ENCODE peak calls at places on chromosomes 11 and 22, in four cellular contexts. I is heart right ventricle, X is astrocyte of the spinal cord, Q is HFF-Myc. J is an unnamed sample.

GRCh38 chr11:26333906-26334305 is 2.0 kb downstream of the ANO3 start:
- DNase-seq in I (no peak), X (no peak), Q (no peak), J (no peak)

GRCh38 chr11:1011320-1011698 is 25.2 kb downstream of the MUC6 start:
- DNase-seq in I (no peak), X (no peak), Q (no peak), J (no peak)

GRCh38 chr11:1827095-1827797 is 7.5 kb upstream of the SYT8 start:
- DNase-seq in I (peak), X (peak), Q (no peak), J (no peak)

GRCh38 chr11:121321614-121322243 is 29.2 kb downstream of the SC5D start:
- DNase-seq in I (peak), X (peak), Q (no peak), J (peak)

GRCh38 chr11:123457187-123457770 is 27.2 kb downstream of the GRAMD1B start:
- DNase-seq in I (no peak), X (no peak), Q (no peak), J (no peak)

GRCh38 chr22:47218671-47219070 is 456.2 kb downstream of the TBC1D22A start:
- DNase-seq in I (no peak), X (no peak), Q (no peak), J (no peak)

GRCh38 chr11:127950162-127950561 is 637.2 kb downstream of the ETS1 start:
- DNase-seq in I (no peak), X (no peak), Q (no peak), J (no peak)

GRCh38 chr11:75893202-75893601 is 78.2 kb downstream of the UVRAG start:
- DNase-seq in I (no peak), X (no peak), Q (no peak), J (no peak)

GRCh38 chr11:123033895-123034294 is 28.0 kb downstream of the HSPA8 start:
- DNase-seq in I (no peak), X (no peak), Q (no peak), J (no peak)

GRCh38 chr11:61707574-61707973 is 27.4 kb downstream of the DAGLA start:
- DNase-seq in I (no peak), X (no peak), Q (no peak), J (no peak)

GRCh38 chr11:79209540-79210266 is 231.1 kb downstream of the TENM4 start:
- DNase-seq in I (peak), X (no peak), Q (peak), J (no peak)

GRCh38 chr22:45880091-45880651 is 96.8 kb downstream of the WNT7B start:
- DNase-seq in I (no peak), X (no peak), Q (no peak), J (no peak)

GRCh38 chr22:45878901-45879551 is 97.9 kb downstream of the WNT7B start:
- DNase-seq in I (no peak), X (no peak), Q (no peak), J (no peak)

GRCh38 chr22:45879552-45879949 is 97.4 kb downstream of the WNT7B start:
- DNase-seq in I (peak), X (no peak), Q (no peak), J (no peak)

GRCh38 chr22:45881524-45881875 is 95.5 kb downstream of the WNT7B start:
- DNase-seq in I (no peak), X (no peak), Q (no peak), J (no peak)

GRCh38 chr22:45880732-45881523 is 96.0 kb downstream of the WNT7B start:
- DNase-seq in I (no peak), X (no peak), Q (no peak), J (no peak)
- TF ChIP-seq CTCF in I (no peak), X (no peak), Q (no peak), J (no peak)

DNA sequence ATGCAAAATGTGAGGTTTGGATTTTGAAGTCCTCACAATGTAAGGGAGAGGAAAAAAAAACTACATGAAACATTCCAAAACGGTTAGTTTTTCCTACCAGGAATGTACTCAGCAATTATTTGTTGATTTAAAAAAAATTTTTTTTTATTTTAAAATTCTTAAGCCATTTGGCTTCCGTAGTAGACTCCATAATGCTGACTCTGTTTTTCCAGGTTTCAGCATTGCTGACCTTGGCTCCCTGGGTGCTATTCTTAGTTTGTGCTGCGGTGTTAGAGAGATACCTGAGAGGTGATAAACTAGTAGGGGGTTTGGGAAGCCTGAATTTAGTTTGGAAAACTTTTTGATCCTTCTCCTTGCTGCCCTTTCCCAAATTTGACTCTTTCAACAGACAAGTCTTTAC is 10.6 kb downstream of the STT3A start:
- DNase-seq in I (no peak), X (peak), Q (no peak), J (no peak)
- H3K4me3 ChIP-seq in I (no peak), X (no peak), Q (no peak), J (no peak)

DNA sequence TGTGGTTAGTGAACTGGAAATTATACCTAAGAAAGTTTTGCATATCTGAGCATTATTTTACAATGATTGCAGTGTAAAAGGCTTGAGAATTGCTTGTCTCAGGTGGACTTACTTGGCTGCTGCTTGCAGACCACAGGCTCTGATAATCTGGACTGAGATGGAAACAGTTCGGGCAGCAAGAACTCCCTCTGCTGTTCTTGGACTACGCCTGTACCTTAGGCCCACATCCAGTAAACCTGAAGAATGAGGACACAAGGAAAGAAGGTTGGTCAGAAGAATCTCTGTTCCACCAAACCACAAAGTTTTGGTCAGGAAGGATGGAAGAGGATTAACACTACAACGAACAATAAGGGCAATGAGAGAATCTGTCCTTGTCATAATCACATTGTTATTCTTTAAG is 80.1 kb downstream of the C2CD3 start:
- DNase-seq in I (no peak), X (no peak), Q (no peak), J (no peak)
- TF ChIP-seq CTCF in I (peak), X (peak), Q (peak), J (peak)

GRCh38 chr11:65579291-65579690 is 3.4 kb downstream of the EHBP1L1 start:
- DNase-seq in I (no peak), X (no peak), Q (no peak), J (no peak)
- H3K4me3 ChIP-seq in I (no peak), X (no peak), Q (no peak), J (no peak)

GRCh38 chr11:67253872-67254624 is 12.2 kb upstream of the GRK2 start:
- DNase-seq in I (no peak), X (no peak), Q (no peak), J (no peak)

GRCh38 chr11:67254768-67255167 is 11.5 kb upstream of the GRK2 start:
- DNase-seq in I (no peak), X (no peak), Q (no peak), J (no peak)

GRCh38 chr11:67250059-67251043 is 15.9 kb upstream of the GRK2 start:
- DNase-seq in I (no peak), X (no peak), Q (no peak), J (no peak)

GRCh38 chr11:67251841-67252240 is 14.4 kb upstream of the GRK2 start:
- DNase-seq in I (no peak), X (peak), Q (no peak), J (no peak)

GRCh38 chr11:67252831-67253239 is 13.4 kb upstream of the GRK2 start:
- DNase-seq in I (peak), X (peak), Q (no peak), J (no peak)
- TF ChIP-seq CTCF in I (peak), X (peak), Q (peak), J (peak)